ENCODE peak calls at places on chromosome 16, in four cellular contexts. Z is GM23338, W is mucosa of descending colon, T is upper lobe of left lung. B is an unnamed sample. For H3K4me1, the result is how much of the 10 kb centered on the place peaks cover.

GRCh38 chr16:3879887-3880564 is 487 bp downstream of the CREBBP start:
- DNase-seq in T (peak), W (peak), Z (peak), B (peak)

GRCh38 chr16:57194512-57194911 is 8.4 kb downstream of the RSPRY1 start:
- DNase-seq in W (no peak), Z (no peak), T (no peak), B (no peak)

GRCh38 chr16:17246974-17247718 is 223.6 kb downstream of the XYLT1 start:
- DNase-seq in T (no peak), Z (no peak), W (no peak), B (peak)

GRCh38 chr16:30876867-30877266 is 17.0 kb downstream of the BCL7C start:
- DNase-seq in T (no peak), Z (peak), W (no peak), B (no peak)

GRCh38 chr16:66418165-66418962 is 8.7 kb upstream of the BEAN1 start:
- DNase-seq in W (no peak), T (no peak), Z (no peak), B (no peak)

GRCh38 chr16:20320178-20320577 is 7.1 kb downstream of the GP2 start:
- DNase-seq in W (no peak), Z (no peak), T (no peak), B (no peak)

GRCh38 chr16:89478576-89479221 is 11.7 kb downstream of the ANKRD11 start:
- DNase-seq in W (peak), T (no peak), Z (no peak), B (no peak)

GRCh38 chr16:49562228-49562627 is 188.6 kb downstream of the C16orf78 start:
- DNase-seq in Z (no peak), W (no peak), T (no peak), B (no peak)

GRCh38 chr16:69105501-69106361 is at the start of gene HAS3:
- DNase-seq in Z (peak), W (no peak), T (peak), B (peak)

GRCh38 chr16:52553322-52553721 is 6.4 kb upstream of the TOX3 start:
- DNase-seq in T (no peak), W (no peak), Z (peak), B (no peak)

GRCh38 chr16:57113042-57113453 is 20.7 kb downstream of the CPNE2 start:
- DNase-seq in T (no peak), W (no peak), Z (no peak), B (no peak)

GRCh38 chr16:30797670-30798309 is 10.8 kb upstream of the ZNF629 start:
- DNase-seq in T (no peak), Z (no peak), W (no peak), B (no peak)

GRCh38 chr16:17334096-17334495 is 136.7 kb downstream of the XYLT1 start:
- DNase-seq in Z (no peak), T (no peak), W (no peak), B (no peak)

GRCh38 chr16:59698341-59698979 is 964.3 kb upstream of the GOT2 start:
- DNase-seq in W (no peak), Z (no peak), T (no peak), B (no peak)

GRCh38 chr16:66044616-66045015 is 321.9 kb upstream of the CDH5 start:
- DNase-seq in T (no peak), Z (no peak), W (no peak), B (no peak)

GRCh38 chr16:30076276-30076791 is 540 bp downstream of the PPP4C start:
- DNase-seq in Z (no peak), T (no peak), W (peak), B (no peak)

GRCh38 chr16:71895679-71896385 is 501 bp downstream of the IST1 start:
- DNase-seq in T (peak), W (peak), Z (peak), B (peak)

GRCh38 chr16:20611350-20611902 is 35.3 kb upstream of the ACSM2B start:
- DNase-seq in Z (no peak), T (peak), W (no peak), B (peak)

GRCh38 chr16:11202260-11203091 is 53.5 kb downstream of the SOCS1 start:
- DNase-seq in Z (no peak), W (no peak), T (no peak), B (no peak)

GRCh38 chr16:81589975-81590650 is 145.5 kb downstream of the CMIP start:
- DNase-seq in W (no peak), T (no peak), Z (no peak), B (no peak)

GRCh38 chr16:69477546-69477945 is 53.1 kb downstream of the CYB5B start:
- DNase-seq in W (no peak), T (no peak), Z (no peak), B (no peak)

GRCh38 chr16:84426804-84427203 is 58.5 kb downstream of the ATP2C2 start:
- DNase-seq in W (no peak), T (no peak), Z (no peak), B (no peak)

GRCh38 chr16:5056347-5056746 is 9.4 kb downstream of the C16orf89 start:
- DNase-seq in Z (peak), W (no peak), T (peak), B (peak)

GRCh38 chr16:7688811-7689210 is 356.2 kb downstream of the RBFOX1 start:
- DNase-seq in W (no peak), Z (no peak), T (no peak), B (no peak)

GRCh38 chr16:59164461-59164860 is 430.3 kb upstream of the GOT2 start:
- DNase-seq in Z (peak), W (no peak), T (no peak), B (peak)

GRCh38 chr16:66001432-66001831 is 365.1 kb upstream of the CDH5 start:
- DNase-seq in W (no peak), Z (no peak), T (no peak), B (no peak)

GRCh38 chr16:77896357-77896972 is 108.1 kb downstream of the VAT1L start:
- DNase-seq in T (no peak), W (no peak), Z (no peak), B (no peak)

GRCh38 chr16:19745286-19746018 is 27.4 kb downstream of the IQCK start:
- DNase-seq in Z (no peak), W (no peak), T (no peak), B (no peak)

GRCh38 chr16:86884256-86884655 is 305.9 kb downstream of the FOXL1 start:
- DNase-seq in Z (peak), T (no peak), W (no peak), B (no peak)

GRCh38 chr16:68908000-68908313 is 64.6 kb downstream of the TANGO6 start:
- DNase-seq in W (no peak), T (peak), Z (no peak), B (no peak)

GRCh38 chr16:4182581-4183257 is 59.2 kb downstream of the SRL start:
- DNase-seq in Z (no peak), T (no peak), W (no peak), B (no peak)

GRCh38 chr16:82562183-82562677 is 64.5 kb upstream of the CDH13 start:
- DNase-seq in T (no peak), W (no peak), Z (no peak), B (no peak)

GRCh38 chr16:4315185-4316102 is at the start of gene GLIS2:
- DNase-seq in Z (peak), T (peak), W (no peak), B (peak)

GRCh38 chr16:84184775-84185174 is 2.1 kb downstream of the TAF1C start:
- DNase-seq in T (peak), W (no peak), Z (no peak), B (no peak)

GRCh38 chr16:56643833-56644232 is 5.4 kb downstream of the MT1A start:
- DNase-seq in Z (no peak), T (no peak), W (peak), B (no peak)

GRCh38 chr16:49587511-49587910 is 213.9 kb downstream of the C16orf78 start:
- DNase-seq in T (no peak), W (no peak), Z (no peak), B (no peak)

GRCh38 chr16:3443108-3444031 is at the start of the genes NAA60 and ZNF597:
- DNase-seq in T (peak), Z (peak), W (peak), B (peak)

GRCh38 chr16:57388359-57389086 is 16.0 kb upstream of the CCL17 start:
- DNase-seq in T (peak), W (no peak), Z (no peak), B (no peak)

GRCh38 chr16:85523602-85524364 is 89.3 kb upstream of the GSE1 start:
- DNase-seq in Z (peak), T (peak), W (no peak), B (peak)

GRCh38 chr16:85526132-85526731 is 86.9 kb upstream of the GSE1 start:
- DNase-seq in Z (no peak), W (no peak), T (no peak), B (no peak)

GRCh38 chr16:85525464-85526117 is 87.5 kb upstream of the GSE1 start:
- DNase-seq in W (no peak), Z (no peak), T (no peak), B (no peak)

GRCh38 chr16:85524365-85524629 is 88.8 kb upstream of the GSE1 start:
- DNase-seq in W (no peak), T (no peak), Z (no peak), B (no peak)

GRCh38 chr16:85524630-85525463 is 88.3 kb upstream of the GSE1 start:
- DNase-seq in T (peak), Z (no peak), W (no peak), B (peak)
- H3K4me1 ChIP-seq in T (half or more), Z (under half), W (under half), B (half or more)

GRCh38 chr16:1533443-1533951 is at the start of gene TMEM204:
- DNase-seq in Z (peak), T (peak), W (peak), B (peak)

GRCh38 chr16:1532771-1533170 is 695 bp upstream of the TMEM204 start:
- DNase-seq in T (no peak), Z (no peak), W (peak), B (no peak)

GRCh38 chr16:1531638-1531910 is 1.9 kb upstream of the TMEM204 start:
- DNase-seq in T (no peak), W (peak), Z (no peak), B (no peak)

GRCh38 chr16:1530883-1531637 is 2.4 kb upstream of the TMEM204 start:
- DNase-seq in W (peak), Z (no peak), T (peak), B (no peak)

DNA sequence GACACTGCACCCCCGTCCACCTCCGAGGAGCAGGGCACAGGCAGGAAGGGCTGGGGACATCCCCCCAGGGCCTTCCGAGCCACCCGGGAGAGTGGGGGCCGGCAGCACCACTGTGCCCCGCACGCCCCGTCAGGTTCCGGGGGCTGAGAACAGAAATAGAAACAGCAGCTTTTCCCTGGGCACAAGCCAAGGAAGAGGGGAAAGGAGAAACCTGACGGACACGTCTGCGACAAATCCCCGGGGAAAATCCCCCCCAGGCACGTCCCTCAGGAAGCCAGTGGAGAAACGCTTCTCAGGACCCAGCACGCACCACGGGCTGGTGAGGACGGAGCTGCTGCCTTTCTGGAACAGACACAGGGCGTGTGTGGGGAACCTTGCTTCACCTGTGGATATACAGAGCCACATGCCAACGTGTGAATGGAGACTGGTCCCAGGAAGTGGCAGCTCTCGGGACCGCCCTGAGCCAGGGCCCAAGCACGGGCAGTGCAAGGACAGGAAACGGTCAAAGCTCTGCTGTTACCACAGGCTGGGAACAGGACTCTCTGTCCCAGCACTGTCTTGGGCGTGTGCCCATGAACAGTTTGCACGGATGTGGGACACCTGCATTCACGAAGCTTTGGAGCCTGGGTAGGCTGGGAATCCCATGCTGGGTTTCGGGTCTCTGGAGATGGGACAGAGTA is 1.2 kb upstream of the TMEM204 start:
- DNase-seq in T (peak), Z (no peak), W (peak), B (peak)
- H3K4me1 ChIP-seq in T (under half), Z (under half), W (under half), B (half or more)

DNA sequence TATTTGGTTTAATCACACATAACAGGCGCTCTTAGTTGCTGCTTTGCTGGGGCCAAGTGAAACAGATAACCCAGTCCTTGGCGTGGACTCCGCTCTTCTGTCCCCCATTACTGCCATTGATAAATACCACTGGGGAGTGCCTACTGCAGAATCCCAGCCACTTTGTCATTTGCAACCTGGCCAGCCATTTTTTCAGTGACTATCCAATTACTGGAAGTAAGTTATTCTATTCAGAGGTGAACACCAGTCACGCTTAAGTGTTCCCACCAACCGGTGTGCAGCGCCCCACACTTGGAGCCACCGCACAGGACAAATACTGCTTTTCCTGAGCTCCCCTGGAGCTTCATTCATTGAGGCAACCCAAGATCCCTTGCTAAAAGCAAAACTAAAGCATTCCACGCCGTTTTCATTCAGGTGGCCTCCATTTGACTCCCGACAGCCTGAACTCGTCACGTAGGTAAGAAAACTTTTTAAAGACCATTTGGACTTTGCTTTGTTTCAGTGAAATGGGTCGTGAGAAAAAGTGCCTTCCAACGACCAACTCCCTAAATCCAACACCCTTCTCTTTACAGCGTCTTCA is 1.8 kb downstream of the USP7 start:
- DNase-seq in T (no peak), Z (no peak), W (no peak), B (no peak)
- H3K4me1 ChIP-seq in T (half or more), Z (half or more), W (half or more), B (half or more)

DNA sequence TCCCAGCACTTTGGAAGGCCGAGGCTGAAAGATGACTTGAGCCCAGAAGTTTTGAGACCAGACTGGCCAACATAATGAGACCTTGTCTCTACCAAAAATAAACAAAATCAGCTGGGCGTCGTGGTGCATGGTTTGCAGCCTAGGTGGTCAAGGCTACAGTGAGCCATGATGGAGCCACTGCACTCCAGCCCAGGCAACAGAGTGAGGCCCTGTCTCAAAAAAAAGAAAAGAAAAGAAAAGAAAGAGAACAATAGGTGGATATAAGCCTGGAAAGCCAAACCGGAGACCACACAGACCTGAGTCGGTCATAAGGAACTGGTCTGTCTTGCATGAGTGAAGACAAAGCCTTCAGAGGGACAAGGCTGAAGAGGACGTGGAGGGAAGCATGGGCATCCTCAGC is 14.4 kb downstream of the ATP6V0D1 start:
- DNase-seq in T (no peak), Z (no peak), W (peak), B (no peak)
- H3K4me1 ChIP-seq in T (half or more), Z (under half), W (under half), B (half or more)

GRCh38 chr16:53769185-53769584 is 65.2 kb downstream of the FTO start:
- DNase-seq in T (no peak), W (no peak), Z (no peak), B (no peak)
- H3K4me1 ChIP-seq in T (under half), W (under half), Z (under half), B (under half)

GRCh38 chr16:88394426-88394825 is 11.7 kb downstream of the ZNF469 start:
- DNase-seq in W (no peak), T (no peak), Z (no peak), B (no peak)
- H3K4me1 ChIP-seq in W (under half), T (under half), Z (under half), B (under half)

DNA sequence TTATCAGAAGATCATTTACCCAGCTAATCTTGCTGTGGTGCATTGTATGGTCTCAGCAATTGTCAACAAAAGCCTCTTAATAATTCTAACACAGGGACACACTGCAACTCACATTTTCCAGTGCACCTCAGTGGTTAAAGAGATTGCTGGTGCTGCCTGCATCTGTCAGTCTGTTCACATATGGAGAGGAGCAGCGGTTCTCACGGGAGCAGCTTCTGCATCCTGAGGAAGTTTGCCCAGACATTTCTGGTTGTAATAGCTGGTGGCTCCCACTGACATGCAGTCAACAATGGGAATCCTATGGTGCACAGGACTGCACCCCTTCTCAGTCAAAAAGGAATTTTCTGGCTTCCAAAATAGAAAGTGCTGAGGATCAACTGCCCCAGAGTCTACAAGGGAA is 7.8 kb downstream of the GGA2 start:
- DNase-seq in Z (no peak), W (no peak), T (no peak), B (no peak)
- H3K4me1 ChIP-seq in Z (under half), W (under half), T (half or more), B (half or more)

GRCh38 chr16:79836129-79836528 is 235.6 kb upstream of the MAF start:
- DNase-seq in Z (no peak), T (no peak), W (no peak), B (no peak)
- H3K4me1 ChIP-seq in Z (under half), T (under half), W (under half), B (under half)

GRCh38 chr16:85859818-85860125 is 39.2 kb upstream of the IRF8 start:
- DNase-seq in W (no peak), T (no peak), Z (no peak), B (no peak)
- H3K4me1 ChIP-seq in W (under half), T (under half), Z (under half), B (under half)

GRCh38 chr16:27704252-27704651 is 154.3 kb downstream of the KATNIP start:
- DNase-seq in T (no peak), Z (no peak), W (no peak), B (no peak)
- H3K4me1 ChIP-seq in T (under half), Z (under half), W (under half), B (under half)